ENCODE peak calls at places on chromosome 4, in six cellular contexts. S is colonic mucosa, B is HS-5, K is heart right ventricle, P is progenitor cell of endocrine pancreas, V is aorta. T is an unnamed sample.

GRCh38 chr4:80183196-80184052 is 13.9 kb upstream of the PRDM8 start:
- DNase-seq in S (no peak), B (no peak), K (peak), P (no peak), V (peak), T (no peak)

GRCh38 chr4:168560835-168561210 is 64.0 kb downstream of the PALLD start:
- DNase-seq in S (no peak), B (no peak), K (no peak), P (no peak), V (no peak), T (no peak)

GRCh38 chr4:94305468-94306225 is 37.0 kb downstream of the HPGDS start:
- DNase-seq in S (no peak), B (no peak), K (no peak), P (no peak), V (no peak), T (no peak)

GRCh38 chr4:41614519-41614918 is 76.6 kb downstream of the LIMCH1 start:
- DNase-seq in S (no peak), B (no peak), K (no peak), P (no peak), V (no peak), T (no peak)

GRCh38 chr4:77127837-77128621 is 29.0 kb upstream of the CCNG2 start:
- DNase-seq in S (no peak), B (no peak), K (no peak), P (no peak), V (no peak), T (no peak)

GRCh38 chr4:8264106-8264505 is 5.4 kb upstream of the HTRA3 start:
- DNase-seq in S (no peak), B (no peak), K (no peak), P (no peak), V (no peak), T (no peak)

GRCh38 chr4:1239141-1239948 is 9.6 kb downstream of the CTBP1 start:
- DNase-seq in S (no peak), B (no peak), K (peak), P (no peak), V (peak), T (peak)

GRCh38 chr4:4852591-4853362 is 6.7 kb upstream of the MSX1 start:
- DNase-seq in S (no peak), B (no peak), K (no peak), P (no peak), V (peak), T (no peak)

GRCh38 chr4:124123181-124123580 is 589.4 kb downstream of the ANKRD50 start:
- DNase-seq in S (no peak), B (no peak), K (no peak), P (no peak), V (no peak), T (no peak)